ENCODE peak calls at places on chromosomes 5 and 9, in ten cellular contexts. R, X, H, F, P, S, A, C, W and Y are unnamed samples.

GRCh38 chr9:32992596-32993238 is 8.7 kb downstream of the APTX start:
- DNase-seq in C (peak; percentile 21), A (peak; percentile 47), S (no peak), H (no peak), F (no peak), W (no peak), R (no peak), P (peak; percentile 35), X (no peak), Y (no peak)

GRCh38 chr9:103397868-103398600 is 402.9 kb downstream of the CYLC2 start:
- DNase-seq in S (peak; percentile 69), C (no peak), F (peak; percentile 57), P (peak; percentile 83), W (peak; percentile 10), X (no peak), H (no peak), A (peak; percentile 85), R (peak; percentile 67), Y (peak; percentile 65)

GRCh38 chr5:127645300-127645726 is 3.6 kb upstream of the CTXN3 start:
- DNase-seq in A (no peak), W (no peak), C (no peak), R (no peak), S (no peak), F (no peak), X (no peak), P (no peak), H (no peak), Y (no peak)

GRCh38 chr9:34384368-34385165 is 7.9 kb upstream of the MYORG start:
- DNase-seq in P (no peak), C (peak; percentile 26), W (no peak), X (no peak), R (peak; percentile 27), A (no peak), F (no peak), H (no peak), S (no peak), Y (no peak)

GRCh38 chr9:77554706-77555105 is 93.4 kb downstream of the GNA14 start:
- DNase-seq in W (no peak), A (no peak), F (no peak), X (no peak), P (no peak), S (no peak), R (no peak), H (no peak), C (no peak), Y (no peak)

GRCh38 chr5:91307023-91307422 is 76.1 kb downstream of the ARRDC3 start:
- DNase-seq in W (no peak), X (peak; percentile 57), F (no peak), R (no peak), P (peak; percentile 79), H (peak; percentile 74), S (no peak), A (peak; percentile 81), C (peak; percentile 100), Y (peak; percentile 82)

GRCh38 chr9:98168952-98169488 is 23.4 kb downstream of the CORO2A start:
- DNase-seq in X (peak; percentile 57), C (no peak), P (peak; percentile 48), R (no peak), H (no peak), S (peak; percentile 80), A (peak; percentile 65), F (peak; percentile 87), W (no peak), Y (peak; percentile 31)

GRCh38 chr9:16058131-16058549 is 505.3 kb downstream of the CCDC171 start:
- DNase-seq in W (no peak), X (no peak), F (no peak), R (no peak), P (peak; percentile 82), S (no peak), A (peak; percentile 79), C (peak; percentile 42), H (no peak), Y (peak; percentile 17)

GRCh38 chr5:91998774-91999173 is 615.7 kb upstream of the ARRDC3 start:
- DNase-seq in S (no peak), H (no peak), R (no peak), A (no peak), P (no peak), F (no peak), C (no peak), W (no peak), X (no peak), Y (no peak)

GRCh38 chr5:69152731-69153130 is 14.2 kb upstream of the CCNB1 start:
- DNase-seq in W (no peak), S (no peak), X (no peak), A (no peak), P (no peak), C (no peak), F (no peak), H (no peak), R (no peak), Y (no peak)

GRCh38 chr9:111842313-111842712 is 47.6 kb upstream of the SHOC1 start:
- DNase-seq in X (no peak), C (peak; percentile 84), P (peak; percentile 80), W (no peak), H (no peak), A (no peak), R (no peak), F (no peak), S (no peak), Y (no peak)

DNA sequence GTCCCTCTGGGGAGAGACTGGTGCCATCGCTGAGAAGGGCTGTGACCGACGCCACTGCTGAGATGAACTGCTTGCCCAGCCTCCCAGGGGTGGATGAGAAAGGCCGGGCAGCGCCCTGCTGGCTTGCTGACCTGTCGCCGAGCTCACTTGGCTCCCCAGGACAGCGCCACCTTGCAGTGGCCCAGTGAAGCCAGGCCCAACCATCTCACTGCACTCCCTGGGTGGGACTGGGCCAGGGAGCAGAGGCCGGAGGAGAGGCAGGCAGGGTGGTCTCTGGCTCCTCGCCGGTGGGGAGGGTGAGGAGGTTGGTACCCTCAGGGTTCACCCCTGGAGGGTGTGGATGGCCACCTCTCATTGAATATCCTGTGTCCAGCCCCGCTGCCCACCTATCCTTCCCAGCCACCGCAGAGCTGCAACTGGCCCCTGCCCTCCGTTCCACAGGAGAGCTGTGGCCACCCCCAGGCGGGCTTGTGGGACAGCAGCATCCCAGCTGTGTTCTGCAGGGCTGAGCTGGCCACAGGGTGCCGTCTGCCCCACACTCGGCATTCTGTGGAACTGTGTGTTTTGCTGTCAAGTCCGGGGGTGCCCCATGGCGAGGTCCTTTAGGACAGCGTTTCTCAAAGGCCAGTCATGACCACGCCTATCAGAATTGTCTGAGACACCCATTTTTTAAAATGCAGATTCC is 41.0 kb upstream of the FCN2 start:
- DNase-seq in H (peak; percentile 12), S (peak; percentile 71), X (no peak), C (no peak), A (no peak), F (peak; percentile 34), P (no peak), R (no peak), W (no peak), Y (no peak)
- TF ChIP-seq CTCF in H (no peak), S (peak; percentile 59), X (no peak), C (no peak), A (no peak), F (no peak), P (no peak), R (no peak), W (no peak), Y (no peak)

DNA sequence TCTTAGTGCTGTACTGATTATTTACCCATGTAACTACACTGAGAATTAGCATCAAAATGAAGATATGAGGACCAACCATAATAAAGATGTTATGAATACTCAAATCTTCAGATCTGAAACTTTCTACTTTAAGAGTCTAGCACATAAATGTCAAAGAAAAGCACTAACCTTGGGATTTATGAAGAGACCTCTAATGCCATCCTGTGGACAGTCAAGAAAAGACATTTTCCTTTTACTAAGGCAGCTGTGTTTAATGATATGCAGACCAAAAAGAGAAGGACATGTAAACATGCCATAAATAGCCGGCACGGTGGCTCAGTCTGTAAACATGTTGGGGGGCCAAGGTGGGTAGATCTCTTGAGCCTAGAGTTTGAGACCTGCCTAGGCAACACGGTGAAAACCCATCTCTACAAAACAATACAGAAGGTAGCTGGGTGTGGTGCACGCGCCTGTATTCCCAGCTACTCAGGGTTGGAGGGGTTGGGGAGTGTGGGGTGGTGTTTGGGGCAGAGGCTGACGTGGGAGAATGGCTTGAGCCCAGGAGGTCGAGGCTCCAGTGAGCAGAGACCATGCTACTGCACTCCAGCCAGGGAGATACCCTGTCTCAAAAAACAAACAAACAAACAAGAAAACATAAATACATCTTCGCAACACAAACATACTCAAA is 266.9 kb upstream of the TYRP1 start:
- DNase-seq in R (peak; percentile 1), F (no peak), W (no peak), H (no peak), X (no peak), A (peak; percentile 32), S (peak; percentile 31), C (no peak), P (peak; percentile 3), Y (peak; percentile 38)
- TF ChIP-seq CTCF in R (no peak), F (peak; percentile 37), W (no peak), H (no peak), X (no peak), A (peak; percentile 31), S (peak; percentile 62), C (no peak), P (no peak), Y (peak; percentile 41)

GRCh38 chr9:124794902-124795491 is 18.1 kb downstream of the OLFML2A start:
- DNase-seq in R (peak; percentile 62), X (no peak), F (no peak), S (no peak), P (no peak), H (no peak), W (no peak), A (peak; percentile 44), C (no peak), Y (peak; percentile 49)
- TF ChIP-seq CTCF in R (peak; percentile 50), X (peak; percentile 40), F (no peak), S (peak; percentile 41), P (no peak), H (peak; percentile 18), W (no peak), A (peak; percentile 27), C (no peak), Y (no peak)

GRCh38 chr9:120780367-120780766 is 12.8 kb downstream of the FBXW2 start:
- DNase-seq in X (no peak), F (no peak), W (no peak), A (no peak), S (no peak), H (no peak), R (no peak), C (no peak), P (no peak), Y (no peak)
- TF ChIP-seq CTCF in X (no peak), F (no peak), W (no peak), A (no peak), S (no peak), H (no peak), R (no peak), C (no peak), P (no peak), Y (no peak)

DNA sequence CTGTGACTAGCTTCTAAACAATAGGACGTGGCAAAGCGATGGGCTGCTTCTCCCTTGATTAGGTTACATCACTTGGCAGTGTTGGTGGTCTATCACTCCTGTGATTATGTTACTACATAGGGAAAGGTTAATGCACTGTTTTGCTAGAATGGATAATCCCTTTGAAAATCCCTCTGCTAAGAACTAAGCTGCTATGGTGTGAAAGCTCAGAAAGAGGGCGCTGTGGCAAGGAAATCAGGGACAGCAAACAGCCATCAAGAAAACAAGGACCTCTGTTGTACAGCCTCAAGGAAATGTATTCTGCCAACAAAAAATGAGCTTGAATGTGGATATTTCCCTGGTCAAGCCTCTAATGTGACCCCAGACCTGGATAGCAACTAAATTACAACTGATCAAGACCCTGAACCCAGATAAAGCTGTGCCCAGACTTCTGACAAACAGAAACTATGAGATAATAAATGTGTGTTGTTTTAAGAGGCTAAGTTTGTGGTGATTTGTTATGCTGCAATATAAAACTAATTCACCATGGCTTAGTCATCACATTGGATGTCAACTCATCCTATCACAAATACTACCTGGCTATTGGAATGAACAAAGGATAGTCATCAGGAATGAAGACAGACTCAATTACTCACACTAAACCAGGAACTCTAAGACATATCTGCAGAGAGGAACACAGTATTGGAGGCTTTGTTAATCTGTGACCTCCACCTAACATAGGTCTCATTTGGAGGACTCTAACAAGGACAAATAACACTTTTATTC is 1215.9 kb downstream of the EFNA5 start:
- DNase-seq in R (no peak), F (peak; percentile 37), S (peak; percentile 52), A (peak; percentile 95), P (peak; percentile 64), W (no peak), H (no peak), X (no peak), C (peak; percentile 1), Y (peak; percentile 45)
- TF ChIP-seq CTCF in R (peak; percentile 28), F (peak; percentile 67), S (peak; percentile 81), A (peak; percentile 65), P (peak; percentile 62), W (peak; percentile 56), H (peak; percentile 21), X (peak; percentile 59), C (peak; percentile 37), Y (peak; percentile 4)